ENCODE peak calls at places on chromosomes 4 and X, in four cellular contexts. One of them, this sample, is unnamed.

GRCh38 chrX:31353095-31353494 is 281.3 kb upstream of the FTHL17 start:
- DNase-seq in lower leg skin: no peak
- DNase-seq in right atrium auricular region: no peak
- DNase-seq in fibroblast of mammary gland: peak; percentile 42
- DNase-seq in this sample: no peak

GRCh38 chr4:98283219-98284199 is 22.3 kb downstream of the RAP1GDS1 start:
- DNase-seq in lower leg skin: no peak
- DNase-seq in right atrium auricular region: no peak
- DNase-seq in fibroblast of mammary gland: peak; percentile 38
- DNase-seq in this sample: no peak

GRCh38 chr4:66023061-66023460 is 352.8 kb upstream of the EPHA5 start:
- DNase-seq in lower leg skin: no peak
- DNase-seq in right atrium auricular region: no peak
- DNase-seq in fibroblast of mammary gland: no peak
- DNase-seq in this sample: no peak

GRCh38 chr4:186249785-186250739 is 15.9 kb upstream of the F11 start:
- DNase-seq in lower leg skin: no peak
- DNase-seq in right atrium auricular region: no peak
- DNase-seq in fibroblast of mammary gland: peak; percentile 29
- DNase-seq in this sample: no peak

GRCh38 chrX:14672611-14673172 is 143.4 kb downstream of the GLRA2 start:
- DNase-seq in lower leg skin: no peak
- DNase-seq in right atrium auricular region: no peak
- DNase-seq in fibroblast of mammary gland: no peak
- DNase-seq in this sample: no peak

GRCh38 chrX:38561951-38562719 is 793 bp downstream of the TSPAN7 start:
- DNase-seq in lower leg skin: no peak
- DNase-seq in right atrium auricular region: no peak
- DNase-seq in fibroblast of mammary gland: no peak
- DNase-seq in this sample: no peak

GRCh38 chr4:54764501-54764900 is 106.7 kb downstream of the KIT start:
- DNase-seq in lower leg skin: no peak
- DNase-seq in right atrium auricular region: no peak
- DNase-seq in fibroblast of mammary gland: no peak
- DNase-seq in this sample: no peak

GRCh38 chrX:129636175-129636681 is 18.5 kb downstream of the APLN start:
- DNase-seq in lower leg skin: no peak
- DNase-seq in right atrium auricular region: no peak
- DNase-seq in fibroblast of mammary gland: no peak
- DNase-seq in this sample: no peak

GRCh38 chr4:114780205-114780604 is 181.6 kb downstream of the UGT8 start:
- DNase-seq in lower leg skin: no peak
- DNase-seq in right atrium auricular region: no peak
- DNase-seq in fibroblast of mammary gland: peak; percentile 17
- DNase-seq in this sample: no peak

GRCh38 chrX:26651755-26652154 is 435.8 kb downstream of the MAGEB5 start:
- DNase-seq in lower leg skin: no peak
- DNase-seq in right atrium auricular region: no peak
- DNase-seq in fibroblast of mammary gland: no peak
- DNase-seq in this sample: no peak

GRCh38 chr4:165360041-165360782 is 18.6 kb upstream of the CPE start:
- DNase-seq in lower leg skin: no peak
- DNase-seq in right atrium auricular region: no peak
- DNase-seq in fibroblast of mammary gland: peak; percentile 81
- DNase-seq in this sample: no peak

GRCh38 chr4:2141762-2142520 is 82.8 kb downstream of the NAT8L start:
- DNase-seq in lower leg skin: no peak
- DNase-seq in right atrium auricular region: no peak
- DNase-seq in fibroblast of mammary gland: no peak
- DNase-seq in this sample: no peak

GRCh38 chrX:1249101-1249887 is 19.3 kb upstream of the CSF2RA start:
- DNase-seq in lower leg skin: peak; percentile 66
- DNase-seq in right atrium auricular region: peak; percentile 69
- DNase-seq in fibroblast of mammary gland: no peak
- DNase-seq in this sample: no peak

GRCh38 chr4:6910340-6910959 is 824 bp downstream of the TBC1D14 start:
- DNase-seq in lower leg skin: no peak
- DNase-seq in right atrium auricular region: no peak
- DNase-seq in fibroblast of mammary gland: no peak
- DNase-seq in this sample: no peak

GRCh38 chr4:38621004-38621684 is 42.9 kb upstream of the KLF3 start:
- DNase-seq in lower leg skin: peak; percentile 89
- DNase-seq in right atrium auricular region: no peak
- DNase-seq in fibroblast of mammary gland: peak; percentile 76
- DNase-seq in this sample: no peak

GRCh38 chr4:161247831-161248230 is 916.0 kb downstream of the FSTL5 start:
- DNase-seq in lower leg skin: no peak
- DNase-seq in right atrium auricular region: no peak
- DNase-seq in fibroblast of mammary gland: no peak
- DNase-seq in this sample: no peak

GRCh38 chr4:85825937-85826678 is 351.2 kb downstream of the ARHGAP24 start:
- DNase-seq in lower leg skin: no peak
- DNase-seq in right atrium auricular region: no peak
- DNase-seq in fibroblast of mammary gland: peak; percentile 45
- DNase-seq in this sample: no peak

GRCh38 chr4:55074386-55074785 is 51.0 kb downstream of the KDR start:
- DNase-seq in lower leg skin: no peak
- DNase-seq in right atrium auricular region: no peak
- DNase-seq in fibroblast of mammary gland: no peak
- DNase-seq in this sample: no peak

GRCh38 chr4:80335554-80336358 is at the start of gene CFAP299:
- DNase-seq in lower leg skin: peak; percentile 46
- DNase-seq in right atrium auricular region: peak; percentile 69
- DNase-seq in fibroblast of mammary gland: peak; percentile 86
- DNase-seq in this sample: peak; percentile 89
- TF ChIP-seq CTCF in lower leg skin: no peak
- TF ChIP-seq CTCF in right atrium auricular region: peak; percentile 60
- TF ChIP-seq CTCF in fibroblast of mammary gland: peak; percentile 32
- TF ChIP-seq CTCF in this sample: peak; percentile 74

GRCh38 chr4:188949608-188950007 is 810.4 kb downstream of the TRIML1 start:
- DNase-seq in lower leg skin: no peak
- DNase-seq in right atrium auricular region: no peak
- DNase-seq in fibroblast of mammary gland: no peak
- DNase-seq in this sample: no peak
- TF ChIP-seq CTCF in lower leg skin: no peak
- TF ChIP-seq CTCF in right atrium auricular region: no peak
- TF ChIP-seq CTCF in fibroblast of mammary gland: no peak
- TF ChIP-seq CTCF in this sample: no peak

GRCh38 chrX:47690175-47690574 is 31.2 kb upstream of the UXT start:
- DNase-seq in lower leg skin: no peak
- DNase-seq in right atrium auricular region: no peak
- DNase-seq in fibroblast of mammary gland: peak; percentile 27
- DNase-seq in this sample: no peak
- TF ChIP-seq CTCF in lower leg skin: no peak
- TF ChIP-seq CTCF in right atrium auricular region: no peak
- TF ChIP-seq CTCF in fibroblast of mammary gland: no peak
- TF ChIP-seq CTCF in this sample: no peak

DNA sequence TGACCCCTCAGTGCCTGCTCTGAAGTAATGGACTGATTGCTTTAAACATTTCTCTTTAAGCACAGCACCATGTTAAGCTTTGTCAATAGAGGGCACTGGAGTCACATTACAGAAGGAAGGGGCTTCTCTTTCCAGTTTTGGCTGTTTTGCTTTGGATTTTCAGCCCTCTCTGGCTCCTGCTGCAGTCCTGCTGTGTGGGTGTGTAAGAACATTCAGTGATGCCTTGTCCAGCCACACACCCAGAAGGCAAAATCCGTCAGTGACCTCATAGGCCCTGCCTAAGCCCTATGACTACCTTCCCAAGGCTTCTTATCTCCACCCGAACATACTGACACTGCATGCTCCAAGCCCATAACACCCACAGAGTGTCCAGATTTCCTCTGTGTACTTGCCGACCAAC is 215.3 kb upstream of the CTSO start:
- DNase-seq in lower leg skin: peak; percentile 34
- DNase-seq in right atrium auricular region: no peak
- DNase-seq in fibroblast of mammary gland: peak; percentile 94
- DNase-seq in this sample: no peak
- TF ChIP-seq CTCF in lower leg skin: no peak
- TF ChIP-seq CTCF in right atrium auricular region: peak; percentile 61
- TF ChIP-seq CTCF in fibroblast of mammary gland: peak; percentile 80
- TF ChIP-seq CTCF in this sample: peak; percentile 80